ENCODE peak calls at places on chromosomes 5 and 9, in four cellular contexts. X is AG10803, O is A549, I is neural progenitor cell. V is an unnamed sample.

GRCh38 chr9:94945191-94946144 is 219.0 kb downstream of the AOPEP start:
- DNase-seq in X (peak; percentile 87), O (peak; percentile 61), I (no peak), V (no peak)

GRCh38 chr5:89450149-89450538 is 567.2 kb upstream of the MEF2C start:
- DNase-seq in X (no peak), O (no peak), I (no peak), V (no peak)

GRCh38 chr5:115542651-115543364 is 1.8 kb downstream of the FEM1C start:
- DNase-seq in X (no peak), O (no peak), I (no peak), V (no peak)

GRCh38 chr9:129626944-129627297 is 958 bp downstream of the NTMT1 start:
- DNase-seq in X (peak; percentile 83), O (no peak), I (no peak), V (no peak)

GRCh38 chr5:130642461-130642860 is 522.6 kb downstream of the HINT1 start:
- DNase-seq in X (no peak), O (no peak), I (no peak), V (no peak)

GRCh38 chr5:119302916-119303897 is 52.6 kb upstream of the TNFAIP8 start:
- DNase-seq in X (peak; percentile 94), O (peak; percentile 65), I (no peak), V (no peak)

GRCh38 chr5:160087244-160087643 is 32.0 kb downstream of the PWWP2A start:
- DNase-seq in X (no peak), O (no peak), I (peak; percentile 9), V (no peak)

GRCh38 chr9:129885670-129886106 is 50.4 kb downstream of the USP20 start:
- DNase-seq in X (peak; percentile 89), O (peak; percentile 79), I (peak; percentile 92), V (peak; percentile 90)

GRCh38 chr5:172175263-172175719 is 12.7 kb downstream of the STK10 start:
- DNase-seq in X (no peak), O (no peak), I (no peak), V (peak; percentile 88)

GRCh38 chr9:115604831-115605483 is 487.0 kb upstream of the TNC start:
- DNase-seq in X (peak; percentile 98), O (no peak), I (no peak), V (no peak)

GRCh38 chr5:142847898-142848790 is 78.0 kb downstream of the ARHGAP26 start:
- DNase-seq in X (peak; percentile 70), O (no peak), I (no peak), V (no peak)

GRCh38 chr9:79662553-79662956 is 90.8 kb downstream of the TLE4 start:
- DNase-seq in X (peak; percentile 75), O (no peak), I (peak; percentile 92), V (no peak)

GRCh38 chr9:696332-697090 is 145.0 kb upstream of the DMRT1 start:
- DNase-seq in X (peak; percentile 79), O (peak; percentile 33), I (no peak), V (no peak)

GRCh38 chr9:83060557-83060956 is 2.4 kb downstream of the RASEF start:
- DNase-seq in X (no peak), O (peak; percentile 34), I (no peak), V (no peak)

GRCh38 chr5:160133071-160133917 is 14.0 kb upstream of the PWWP2A start:
- DNase-seq in X (peak; percentile 54), O (no peak), I (peak; percentile 74), V (no peak)

GRCh38 chr9:123415593-123415930 is 59.6 kb downstream of the CRB2 start:
- DNase-seq in X (no peak), O (no peak), I (no peak), V (no peak)

GRCh38 chr5:169970911-169971436 is 9.3 kb downstream of the INSYN2B start:
- DNase-seq in X (peak; percentile 84), O (peak; percentile 79), I (no peak), V (no peak)

GRCh38 chr9:100579665-100580064 is 1.8 kb downstream of the CAVIN4 start:
- DNase-seq in X (no peak), O (no peak), I (no peak), V (no peak)

GRCh38 chr5:56640763-56641406 is 174.5 kb upstream of the MAP3K1 start:
- DNase-seq in X (no peak), O (no peak), I (no peak), V (peak; percentile 15)

GRCh38 chr5:154038241-154038603 is 488 bp downstream of the FAM114A2 start:
- DNase-seq in X (no peak), O (peak; percentile 38), I (no peak), V (no peak)

GRCh38 chr9:34001308-34001707 is 47.4 kb downstream of the UBAP2 start:
- DNase-seq in X (no peak), O (no peak), I (no peak), V (no peak)

GRCh38 chr9:99075246-99075912 is 29.5 kb upstream of the TGFBR1 start:
- DNase-seq in X (peak; percentile 56), O (no peak), I (no peak), V (no peak)

GRCh38 chr9:68505681-68506409 is 34.8 kb downstream of the TMEM252 start:
- DNase-seq in X (no peak), O (no peak), I (no peak), V (no peak)

GRCh38 chr5:149550608-149551226 is 522 bp downstream of the CSNK1A1 start:
- DNase-seq in X (no peak), O (no peak), I (peak; percentile 38), V (no peak)

GRCh38 chr5:80863708-80864107 is 96.5 kb upstream of the RASGRF2 start:
- DNase-seq in X (no peak), O (no peak), I (no peak), V (no peak)

GRCh38 chr9:136572003-136572595 is 26.3 kb upstream of the NOTCH1 start:
- DNase-seq in X (peak; percentile 60), O (peak; percentile 55), I (peak; percentile 98), V (no peak)

GRCh38 chr5:171365351-171365750 is 22.3 kb upstream of the NPM1 start:
- DNase-seq in X (no peak), O (peak; percentile 42), I (peak; percentile 68), V (no peak)

GRCh38 chr5:108637110-108637509 is 110.6 kb upstream of the FER start:
- DNase-seq in X (peak; percentile 62), O (no peak), I (no peak), V (no peak)

GRCh38 chr5:9439651-9440292 is 106.1 kb downstream of the SEMA5A start:
- DNase-seq in X (no peak), O (no peak), I (no peak), V (no peak)
- TF ChIP-seq CTCF in X (no peak), O (no peak), I (no peak), V (no peak)

DNA sequence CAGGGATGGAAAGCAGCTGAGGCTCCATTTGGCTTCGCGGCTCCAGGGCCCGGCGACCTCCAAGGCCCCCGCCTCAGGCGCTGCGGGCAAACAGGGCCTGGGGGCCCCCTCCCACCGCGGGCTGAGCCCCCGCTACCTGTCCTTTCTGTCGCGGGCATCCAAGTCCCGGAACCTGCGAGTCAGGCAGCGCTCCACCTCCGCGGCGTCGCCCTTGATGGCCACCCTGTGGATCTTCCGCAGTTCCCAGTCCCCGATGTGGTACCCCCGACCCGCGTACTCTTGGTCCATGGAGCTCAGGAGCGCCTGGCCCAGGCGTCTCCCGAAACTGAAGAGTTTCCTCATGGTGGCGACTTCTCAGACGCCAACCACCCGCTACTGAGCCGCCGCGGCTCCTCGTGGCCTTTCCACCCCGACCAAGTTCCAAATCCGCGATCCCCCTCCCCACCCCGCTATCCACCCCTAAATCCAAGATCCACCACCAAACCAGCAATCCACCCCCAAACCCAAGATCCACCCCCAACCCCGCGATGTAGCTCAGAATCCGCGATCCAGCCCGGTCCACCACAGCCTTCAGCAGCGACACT is 86.5 kb upstream of the CCDC180 start:
- DNase-seq in X (no peak), O (no peak), I (peak; percentile 46), V (no peak)
- H3K4me3 ChIP-seq in X (peak overlapping the region; percentile 20), O (peak overlapping the region; percentile 40), I (peak overlapping the region; percentile 62), V (no peak overlapping the region)

GRCh38 chr5:34686762-34687268 is 30.7 kb downstream of the RAI14 start:
- DNase-seq in X (peak; percentile 90), O (peak; percentile 71), I (no peak), V (no peak)
- TF ChIP-seq CTCF in X (peak; percentile 8), O (no peak), I (no peak), V (no peak)

GRCh38 chr5:65185468-65185867 is 296.3 kb downstream of the ADAMTS6 start:
- DNase-seq in X (peak; percentile 36), O (no peak), I (no peak), V (no peak)
- H3K4me3 ChIP-seq in X (no peak overlapping the region), O (no peak overlapping the region), I (no peak overlapping the region), V (no peak overlapping the region)

DNA sequence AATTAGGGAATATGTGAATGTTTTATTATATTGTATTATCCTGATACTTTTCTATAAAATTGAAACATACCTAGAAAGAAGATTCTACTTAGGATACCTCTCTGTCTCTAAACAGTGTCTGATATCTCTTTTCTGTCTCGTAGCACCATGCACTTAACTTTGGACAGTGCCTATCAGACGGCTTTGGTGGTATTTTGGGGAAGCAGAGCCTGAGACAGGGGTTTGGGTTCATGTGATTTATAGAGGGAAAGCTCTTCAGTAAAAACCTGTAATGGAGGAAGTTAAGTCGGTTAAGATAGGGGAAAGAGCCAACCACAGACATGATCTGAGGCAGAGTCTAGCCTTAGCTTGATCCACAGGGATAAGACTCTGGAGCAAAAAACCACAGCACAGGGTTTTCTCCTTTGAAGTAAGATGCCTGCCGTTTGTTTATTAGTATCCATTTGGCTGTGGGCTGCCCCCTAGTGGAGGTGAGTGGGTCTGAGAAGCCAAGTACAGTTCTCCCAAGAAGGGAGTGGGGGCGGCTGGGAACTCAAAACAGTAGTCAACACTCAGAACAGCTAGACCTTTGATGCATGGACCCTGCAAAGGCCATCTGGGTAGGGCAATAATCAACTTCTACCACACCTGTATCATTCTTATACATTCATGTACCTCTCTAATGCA is 141.2 kb upstream of the ASTN2 start:
- DNase-seq in X (peak; percentile 21), O (peak; percentile 17), I (peak; percentile 70), V (peak; percentile 5)
- TF ChIP-seq CTCF in X (peak; percentile 47), O (peak; percentile 48), I (peak; percentile 74), V (peak; percentile 91)

GRCh38 chr5:176899296-176899891 is at the start of gene HK3:
- DNase-seq in X (no peak), O (no peak), I (no peak), V (no peak)
- H3K4me3 ChIP-seq in X (no peak within 1 kb of the TSS), O (no peak within 1 kb of the TSS), I (no peak within 1 kb of the TSS), V (no peak within 1 kb of the TSS)

DNA sequence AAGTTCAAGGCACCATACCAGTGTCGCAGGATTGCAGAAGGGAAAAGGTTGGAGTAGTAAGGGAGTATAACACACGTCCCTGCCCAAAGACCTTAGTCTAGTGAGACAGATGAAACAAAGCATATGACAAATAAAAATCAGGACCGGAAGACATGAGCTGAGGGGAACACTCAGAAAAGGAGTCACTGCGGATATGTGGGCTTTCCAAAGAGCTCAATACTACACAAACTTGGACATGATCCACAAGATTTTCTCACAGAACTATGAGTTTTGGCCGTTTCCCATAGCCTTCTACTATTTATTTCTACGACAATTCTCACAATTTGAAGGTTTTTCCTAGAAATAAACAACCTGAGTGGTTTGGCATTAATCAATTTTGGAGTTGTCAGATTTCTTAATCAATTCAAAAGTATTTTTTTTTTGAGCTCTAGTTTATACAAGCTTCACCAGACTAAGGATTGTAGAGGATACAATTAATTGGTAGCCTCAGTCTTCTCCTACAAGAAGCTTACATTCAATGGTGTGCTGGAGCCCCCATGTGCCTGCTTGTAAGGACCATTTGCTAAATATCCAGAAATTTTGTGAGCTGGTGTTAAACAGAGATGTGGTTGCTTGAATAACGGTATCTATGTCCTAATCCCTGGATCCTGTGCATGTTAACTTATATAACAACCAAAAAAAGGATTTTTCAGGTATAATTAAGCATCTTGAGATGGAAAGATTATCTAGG is 91.4 kb downstream of the ADAMTS12 start:
- DNase-seq in X (no peak), O (no peak), I (no peak), V (no peak)
- TF ChIP-seq CTCF in X (no peak), O (no peak), I (no peak), V (no peak)

V was measured in GM06990.